ENCODE peak calls at places on chromosomes 2 and 18, in four cellular contexts. One of them, this sample, is unnamed.

GRCh38 chr2:9164112-9164608 is 42.5 kb upstream of the ASAP2 start:
- DNase-seq in Right ventricle myocardium superior: no peak
- DNase-seq in type B pancreatic cell: no peak
- DNase-seq in CD8-positive, alpha-beta memory T cell: no peak
- DNase-seq in this sample: no peak

GRCh38 chr2:74576830-74577229 is 22.3 kb downstream of the DOK1 start:
- DNase-seq in CD8-positive, alpha-beta memory T cell: no peak
- DNase-seq in type B pancreatic cell: no peak
- DNase-seq in Right ventricle myocardium superior: no peak
- DNase-seq in this sample: no peak

GRCh38 chr2:46298272-46298521 is 990 bp downstream of the EPAS1 start:
- DNase-seq in Right ventricle myocardium superior: no peak
- DNase-seq in type B pancreatic cell: no peak
- DNase-seq in CD8-positive, alpha-beta memory T cell: no peak
- DNase-seq in this sample: no peak

GRCh38 chr2:187614756-187615155 is 60.5 kb upstream of the TFPI start:
- DNase-seq in type B pancreatic cell: no peak
- DNase-seq in CD8-positive, alpha-beta memory T cell: no peak
- DNase-seq in Right ventricle myocardium superior: no peak
- DNase-seq in this sample: no peak

GRCh38 chr2:151049746-151050145 is 211.9 kb downstream of the RBM43 start:
- DNase-seq in type B pancreatic cell: no peak
- DNase-seq in Right ventricle myocardium superior: no peak
- DNase-seq in CD8-positive, alpha-beta memory T cell: no peak
- DNase-seq in this sample: no peak

GRCh38 chr2:159053186-159054031 is 85.0 kb downstream of the TANC1 start:
- DNase-seq in CD8-positive, alpha-beta memory T cell: no peak
- DNase-seq in type B pancreatic cell: no peak
- DNase-seq in Right ventricle myocardium superior: no peak
- DNase-seq in this sample: no peak

GRCh38 chr18:62287753-62288668 is 37.1 kb upstream of the TNFRSF11A start:
- DNase-seq in type B pancreatic cell: no peak
- DNase-seq in CD8-positive, alpha-beta memory T cell: no peak
- DNase-seq in Right ventricle myocardium superior: no peak
- DNase-seq in this sample: no peak

GRCh38 chr2:127637725-127638252 is 8.2 kb upstream of the GPR17 start:
- DNase-seq in type B pancreatic cell: no peak
- DNase-seq in Right ventricle myocardium superior: peak; percentile 55
- DNase-seq in CD8-positive, alpha-beta memory T cell: no peak
- DNase-seq in this sample: peak; percentile 65

GRCh38 chr2:26587966-26588365 is 53.2 kb downstream of the CIB4 start:
- DNase-seq in type B pancreatic cell: peak; percentile 53
- DNase-seq in CD8-positive, alpha-beta memory T cell: no peak
- DNase-seq in Right ventricle myocardium superior: peak; percentile 23
- DNase-seq in this sample: no peak

GRCh38 chr2:47029737-47030524 is 114.3 kb upstream of the MCFD2 start:
- DNase-seq in Right ventricle myocardium superior: no peak
- DNase-seq in type B pancreatic cell: no peak
- DNase-seq in CD8-positive, alpha-beta memory T cell: no peak
- DNase-seq in this sample: no peak

GRCh38 chr2:128625421-128625820 is 306.8 kb upstream of the HS6ST1 start:
- DNase-seq in type B pancreatic cell: no peak
- DNase-seq in CD8-positive, alpha-beta memory T cell: no peak
- DNase-seq in Right ventricle myocardium superior: no peak
- DNase-seq in this sample: no peak